ENCODE peak calls at places on chromosomes 5 and 9, in ten cellular contexts. T is Panc1, D is A673, L is endothelial cell of umbilical vein, R is RWPE2, S is breast epithelium, M is kidney, N is stomach, F is testis, H is mammary epithelial cell. O is an unnamed sample. For H3K9me3, the result is how much of the 10 kb centered on the place peaks cover.

GRCh38 chr5:121913397-121913796 is 48.4 kb upstream of the SRFBP1 start:
- DNase-seq in M (no peak), L (no peak), R (no peak), D (peak), F (no peak), T (no peak), S (no peak), N (no peak), H (no peak), O (no peak)

GRCh38 chr9:127801955-127802575 is 617 bp upstream of the FPGS start:
- DNase-seq in T (no peak), L (no peak), N (no peak), H (no peak), R (no peak), S (no peak), F (no peak), M (no peak), D (peak), O (no peak)

GRCh38 chr5:74294231-74294705 is 346.3 kb downstream of the ENC1 start:
- DNase-seq in H (no peak), T (no peak), R (no peak), D (no peak), F (peak), L (no peak), N (no peak), S (no peak), M (no peak), O (no peak)

GRCh38 chr9:105637787-105638395 is 24.4 kb upstream of the TAL2 start:
- DNase-seq in L (no peak), H (no peak), N (no peak), M (no peak), S (no peak), R (no peak), D (no peak), F (no peak), T (no peak), O (no peak)

GRCh38 chr9:109555215-109555614 is 57.1 kb upstream of the PTPN3 start:
- DNase-seq in L (no peak), T (no peak), N (no peak), M (no peak), R (no peak), F (no peak), H (no peak), S (no peak), D (no peak), O (no peak)

GRCh38 chr5:95861221-95861857 is 38.8 kb upstream of the GLRX start:
- DNase-seq in F (peak), M (no peak), H (peak), T (peak), N (peak), D (peak), S (peak), R (peak), L (peak), O (no peak)

GRCh38 chr5:37875051-37875787 is 35.4 kb upstream of the GDNF start:
- DNase-seq in R (no peak), T (no peak), H (peak), M (no peak), N (no peak), F (no peak), D (peak), S (no peak), L (no peak), O (no peak)

GRCh38 chr9:113851860-113852259 is 24.2 kb upstream of the ZNF618 start:
- DNase-seq in H (peak), M (no peak), T (no peak), S (no peak), F (no peak), N (no peak), L (no peak), R (no peak), D (no peak), O (no peak)

GRCh38 chr5:87020099-87020934 is 247.4 kb upstream of the RASA1 start:
- DNase-seq in D (peak), H (peak), T (no peak), S (no peak), F (peak), L (no peak), N (no peak), R (peak), M (peak), O (peak)

GRCh38 chr5:164362021-164362420 is 856.6 kb downstream of the MAT2B start:
- DNase-seq in N (no peak), R (no peak), D (no peak), H (no peak), L (no peak), F (no peak), M (no peak), S (no peak), T (no peak), O (no peak)

GRCh38 chr9:69200071-69200470 is 26.0 kb downstream of the TJP2 start:
- DNase-seq in L (no peak), R (peak), H (peak), M (peak), S (no peak), T (no peak), F (no peak), D (no peak), N (no peak), O (no peak)

GRCh38 chr9:129319076-129319937 is 141.2 kb upstream of the IER5L start:
- DNase-seq in F (peak), L (no peak), S (peak), D (no peak), R (no peak), M (peak), T (no peak), H (no peak), N (peak), O (no peak)

GRCh38 chr9:73080110-73080683 is 71.5 kb upstream of the ANXA1 start:
- DNase-seq in R (no peak), L (no peak), M (no peak), S (no peak), N (no peak), T (no peak), D (no peak), F (no peak), H (no peak), O (no peak)

GRCh38 chr5:158485604-158486081 is 614.1 kb downstream of the EBF1 start:
- DNase-seq in L (no peak), M (no peak), R (no peak), H (no peak), D (no peak), N (no peak), T (no peak), F (peak), S (no peak), O (no peak)

GRCh38 chr5:14505310-14506140 is 76.1 kb upstream of the OTULINL start:
- DNase-seq in H (no peak), R (no peak), L (no peak), D (peak), N (no peak), T (no peak), F (no peak), S (no peak), M (no peak), O (no peak)

GRCh38 chr9:224540-225520 is 10.2 kb downstream of the DOCK8 start:
- DNase-seq in M (no peak), H (peak), T (no peak), R (no peak), D (peak), N (no peak), S (no peak), L (no peak), F (no peak), O (no peak)

GRCh38 chr5:172733179-172733973 is 37.6 kb downstream of the DUSP1 start:
- DNase-seq in N (peak), S (peak), R (peak), D (no peak), H (peak), T (no peak), F (peak), L (peak), M (peak), O (no peak)

GRCh38 chr5:31864015-31864414 is 225.1 kb downstream of the PDZD2 start:
- DNase-seq in S (no peak), R (no peak), T (no peak), N (no peak), L (no peak), D (no peak), F (no peak), H (no peak), M (no peak), O (no peak)

GRCh38 chr5:26700759-26701384 is 337.5 kb downstream of the CDH9 start:
- DNase-seq in R (no peak), F (peak), L (no peak), D (peak), T (peak), M (no peak), H (peak), S (no peak), N (no peak), O (no peak)

GRCh38 chr5:2093859-2094615 is 211.3 kb upstream of the IRX4 start:
- DNase-seq in N (no peak), R (no peak), T (peak), F (no peak), H (peak), S (no peak), D (no peak), M (no peak), L (no peak), O (no peak)

GRCh38 chr9:135007601-135008000 is 79.9 kb upstream of the OLFM1 start:
- DNase-seq in S (no peak), R (no peak), N (no peak), M (peak), L (no peak), H (no peak), F (no peak), T (no peak), D (no peak), O (no peak)

GRCh38 chr5:64576241-64576640 is 70.4 kb downstream of the RGS7BP start:
- DNase-seq in M (no peak), L (no peak), S (no peak), R (no peak), F (no peak), N (no peak), D (no peak), H (no peak), T (no peak), O (no peak)

GRCh38 chr5:135565691-135566421 is 12.9 kb downstream of the CXCL14 start:
- DNase-seq in S (peak), F (peak), L (peak), T (peak), H (peak), D (peak), R (no peak), N (peak), M (peak), O (peak)

GRCh38 chr9:119268985-119269384 is 100.2 kb downstream of the BRINP1 start:
- DNase-seq in M (no peak), H (peak), S (no peak), T (no peak), R (no peak), F (no peak), D (no peak), N (no peak), L (no peak), O (no peak)

GRCh38 chr5:168654225-168654624 is 75.1 kb upstream of the PANK3 start:
- DNase-seq in L (peak), H (no peak), T (no peak), S (no peak), F (peak), D (peak), R (no peak), M (no peak), N (no peak), O (no peak)

GRCh38 chr9:131616983-131617604 is 71.8 kb downstream of the PRRT1B start:
- DNase-seq in H (no peak), N (no peak), F (no peak), D (no peak), R (no peak), S (no peak), M (no peak), L (no peak), T (no peak), O (no peak)

GRCh38 chr5:165775094-165775493 is 2269.7 kb downstream of the MAT2B start:
- DNase-seq in R (no peak), F (no peak), M (no peak), T (no peak), H (no peak), L (no peak), S (no peak), N (no peak), D (no peak), O (no peak)

GRCh38 chr5:128537306-128537998 is 593 bp downstream of the FBN2 start:
- DNase-seq in F (peak), R (no peak), H (peak), M (peak), L (peak), S (no peak), T (no peak), D (peak), N (no peak), O (no peak)

GRCh38 chr5:128536229-128536860 is 1.7 kb downstream of the FBN2 start:
- DNase-seq in M (no peak), H (no peak), D (no peak), S (no peak), F (no peak), N (no peak), T (no peak), R (no peak), L (peak), O (no peak)

GRCh38 chr5:128536861-128537305 is 1.2 kb downstream of the FBN2 start:
- DNase-seq in S (no peak), L (no peak), M (peak), T (no peak), F (no peak), H (no peak), D (no peak), N (no peak), R (no peak), O (no peak)

GRCh38 chr5:128534729-128535128 is 3.3 kb downstream of the FBN2 start:
- DNase-seq in D (peak), H (no peak), T (no peak), S (no peak), F (no peak), R (no peak), M (no peak), N (no peak), L (no peak), O (no peak)

DNA sequence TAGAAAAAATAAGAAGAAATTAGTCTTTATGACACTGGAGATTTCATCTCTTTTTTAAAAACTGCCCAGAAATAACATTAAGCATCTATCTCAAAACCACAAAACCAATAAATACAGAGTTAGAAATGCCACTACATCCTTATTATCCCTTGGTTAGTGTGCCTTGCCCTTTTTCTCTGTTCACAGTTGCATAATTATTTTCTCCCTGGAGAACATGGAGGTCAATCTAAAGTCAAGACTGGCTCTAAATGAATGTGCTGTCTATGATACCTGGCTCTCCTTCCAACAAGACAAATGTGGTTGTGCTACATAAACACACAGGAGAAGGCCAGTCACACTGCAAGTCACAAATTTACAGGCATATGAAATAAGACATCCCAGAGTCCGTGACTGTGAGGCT is 2.8 kb downstream of the FBN2 start:
- DNase-seq in H (no peak), S (no peak), T (no peak), L (no peak), M (no peak), R (no peak), N (no peak), F (no peak), D (no peak), O (no peak)
- H3K4me3 ChIP-seq in H (peak), S (no peak), T (no peak), L (no peak), M (no peak), R (no peak), N (no peak), F (no peak), D (no peak), O (no peak)

GRCh38 chr5:43554497-43554896 is 2.4 kb downstream of the PAIP1 start:
- DNase-seq in T (no peak), D (no peak), S (no peak), N (no peak), F (no peak), M (no peak), R (no peak), H (no peak), L (no peak), O (no peak)

GRCh38 chr5:43555895-43556606 is 826 bp downstream of the PAIP1 start:
- DNase-seq in N (peak), T (peak), S (peak), H (peak), R (peak), M (peak), D (peak), L (peak), F (peak), O (peak)

GRCh38 chr5:43560128-43560527 is 3.3 kb upstream of the PAIP1 start:
- DNase-seq in M (no peak), S (no peak), N (no peak), R (no peak), T (no peak), D (peak), F (no peak), H (peak), L (no peak), O (no peak)

GRCh38 chr5:43553381-43553780 is 3.5 kb downstream of the PAIP1 start:
- DNase-seq in M (no peak), F (no peak), N (no peak), T (no peak), S (no peak), D (peak), R (no peak), L (no peak), H (no peak), O (no peak)

GRCh38 chr5:43556857-43557593 is at the start of gene PAIP1:
- DNase-seq in F (peak), D (peak), S (peak), L (peak), N (peak), T (no peak), M (peak), H (peak), R (peak), O (peak)
- TF ChIP-seq CTCF in F (peak), D (peak), S (no peak), L (peak), N (no peak), T (peak), M (peak), H (peak), R (peak), O (peak)

GRCh38 chr5:92952243-92952642 is 628.8 kb downstream of the NR2F1-AS1 start:
- DNase-seq in F (no peak), T (no peak), D (no peak), R (no peak), H (no peak), M (no peak), S (no peak), L (no peak), N (no peak), O (no peak)
- H3K9me3 ChIP-seq in F (under half), T (under half), D (under half), R (under half), H (under half), M (under half), S (under half), L (under half), N (under half), O (under half)

GRCh38 chr9:124008855-124009834 is 2.4 kb upstream of the LHX2 start:
- DNase-seq in R (no peak), T (no peak), N (no peak), L (no peak), S (no peak), F (no peak), M (no peak), D (no peak), H (no peak), O (no peak)

GRCh38 chr9:124007157-124007460 is 4.5 kb upstream of the LHX2 start:
- DNase-seq in D (no peak), N (no peak), S (no peak), M (no peak), L (no peak), F (no peak), H (no peak), T (no peak), R (no peak), O (no peak)

GRCh38 chr9:124006448-124007156 is 5.0 kb upstream of the LHX2 start:
- DNase-seq in H (no peak), M (no peak), L (no peak), S (no peak), N (no peak), F (no peak), D (no peak), R (no peak), T (no peak), O (no peak)

GRCh38 chr9:124008307-124008854 is 3.2 kb upstream of the LHX2 start:
- DNase-seq in T (no peak), F (no peak), L (no peak), D (no peak), H (no peak), N (no peak), S (no peak), R (no peak), M (no peak), O (no peak)

DNA sequence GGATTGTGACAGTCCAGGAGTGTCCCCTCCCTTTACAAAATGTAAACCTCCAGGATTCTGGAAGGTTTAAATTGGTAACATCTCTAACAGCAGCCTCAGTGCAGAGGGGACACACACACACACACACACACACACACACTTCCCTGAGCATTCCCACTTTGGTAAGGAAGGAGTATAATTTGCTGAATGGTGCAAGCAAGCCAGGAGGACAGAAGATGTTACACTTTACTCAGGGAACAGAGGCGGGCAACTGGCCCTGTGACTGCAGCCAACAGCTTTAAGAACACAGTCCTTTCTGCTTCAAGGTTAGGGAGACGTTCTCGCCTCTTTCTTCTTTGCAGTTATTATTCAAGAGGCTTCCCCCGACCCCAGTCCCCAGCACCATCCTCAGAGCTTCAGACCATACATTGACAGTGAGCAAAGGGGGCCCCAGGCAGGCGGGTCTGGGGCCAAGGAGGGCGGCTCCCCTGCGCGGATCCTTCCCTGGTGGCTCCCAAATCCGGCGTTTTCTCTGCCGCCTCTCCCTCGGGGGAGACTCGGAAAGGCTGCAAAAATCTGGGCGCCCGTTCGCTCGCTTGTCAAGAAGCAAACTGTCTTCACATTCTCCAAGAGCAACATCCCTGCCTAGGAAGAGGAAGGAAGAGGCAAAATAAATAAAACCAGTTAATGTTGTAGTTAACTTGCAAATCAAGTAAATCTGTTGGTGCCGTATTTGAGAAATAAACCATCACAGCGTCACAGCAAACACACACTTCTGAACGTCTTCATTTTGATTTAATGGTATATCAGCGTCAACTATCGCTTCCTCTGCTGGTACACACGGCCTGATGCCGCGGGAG is 3.9 kb upstream of the LHX2 start:
- DNase-seq in F (no peak), L (no peak), R (no peak), D (no peak), N (no peak), M (no peak), T (no peak), H (no peak), S (no peak), O (no peak)
- H3K4me3 ChIP-seq in F (no peak), L (no peak), R (no peak), D (no peak), N (peak), M (no peak), T (peak), H (no peak), S (peak), O (no peak)

DNA sequence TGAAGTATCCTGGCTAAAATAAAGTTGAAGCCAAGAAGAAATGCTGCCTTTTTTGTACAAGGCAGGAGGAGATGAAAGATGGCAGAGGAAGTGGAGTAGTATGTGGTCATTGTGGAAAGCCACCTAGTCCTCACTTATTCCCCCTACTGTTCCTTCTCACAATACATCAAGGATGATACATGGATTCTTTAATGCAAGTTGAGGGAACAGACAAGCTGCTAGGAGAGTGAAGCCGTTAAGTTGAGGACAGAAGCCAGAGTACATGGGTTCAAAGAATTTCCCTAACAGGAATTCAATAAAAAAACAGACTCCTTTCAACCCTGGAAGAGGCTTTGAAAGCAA is 73.8 kb downstream of the MRPS27 start:
- DNase-seq in T (no peak), L (peak), D (peak), S (no peak), H (no peak), N (no peak), F (no peak), R (no peak), M (no peak), O (no peak)
- TF ChIP-seq CTCF in T (peak), L (peak), D (peak), S (no peak), H (no peak), N (peak), F (no peak), R (no peak), M (no peak), O (no peak)

GRCh38 chr9:40909821-40910220 is 218.7 kb downstream of the FOXD4L6 start:
- DNase-seq in F (no peak), S (no peak), T (no peak), L (no peak), R (no peak), M (no peak), H (no peak), N (no peak), D (no peak), O (peak)

GRCh38 chr9:40913928-40914673 is 214.4 kb downstream of the FOXD4L6 start:
- DNase-seq in D (no peak), R (no peak), N (no peak), T (no peak), M (no peak), H (no peak), L (no peak), F (no peak), S (no peak), O (no peak)

GRCh38 chr9:40913096-40913719 is 215.3 kb downstream of the FOXD4L6 start:
- DNase-seq in T (no peak), D (no peak), H (no peak), R (no peak), F (no peak), L (no peak), N (no peak), M (no peak), S (no peak), O (no peak)

GRCh38 chr9:40914772-40915659 is 213.5 kb downstream of the FOXD4L6 start:
- DNase-seq in L (no peak), T (no peak), F (no peak), N (no peak), S (no peak), H (no peak), D (no peak), M (no peak), R (no peak), O (no peak)

GRCh38 chr9:40911647-40912046 is 216.8 kb downstream of the FOXD4L6 start:
- DNase-seq in H (no peak), T (no peak), R (no peak), M (no peak), F (no peak), S (no peak), N (no peak), D (no peak), L (no peak), O (no peak)
- H3K9me3 ChIP-seq in H (under half), T (under half), R (under half), M (half or more), F (under half), S (half or more), N (half or more), D (under half), L (under half), O (half or more)